ENCODE peak calls at places on chromosomes 4 and X, in six cellular contexts. H, W, O, G, C and X are unnamed samples.

GRCh38 chr4:14446904-14447303 is 555.4 kb upstream of the CPEB2 start:
- ATAC-seq in H (no peak), W (no peak), O (no peak), G (no peak), C (no peak), X (no peak)

GRCh38 chr4:32472918-32473317 is 1752.7 kb downstream of the PCDH7 start:
- ATAC-seq in H (no peak), W (no peak), O (peak), G (no peak), C (no peak), X (no peak)

GRCh38 chr4:4666693-4667642 is 125.1 kb upstream of the STX18 start:
- ATAC-seq in H (no peak), W (no peak), O (no peak), G (peak), C (no peak), X (no peak)

GRCh38 chr4:108425988-108426387 is 194.4 kb upstream of the RPL34 start:
- ATAC-seq in H (no peak), W (no peak), O (no peak), G (no peak), C (no peak), X (no peak)

GRCh38 chrX:9576059-9576458 is 111.2 kb downstream of the TBL1X start:
- ATAC-seq in H (no peak), W (no peak), O (no peak), G (no peak), C (no peak), X (no peak)

GRCh38 chrX:140432328-140433025 is 72.4 kb downstream of the SOX3 start:
- ATAC-seq in H (peak), W (no peak), O (no peak), G (no peak), C (no peak), X (peak)

GRCh38 chrX:39808471-39808917 is 289.3 kb downstream of the BCOR start:
- ATAC-seq in H (peak), W (no peak), O (no peak), G (no peak), C (no peak), X (peak)

GRCh38 chr4:108484187-108484586 is 136.2 kb upstream of the RPL34 start:
- ATAC-seq in H (no peak), W (no peak), O (no peak), G (no peak), C (no peak), X (no peak)

GRCh38 chr4:36341936-36342335 is 60.5 kb downstream of the DTHD1 start:
- ATAC-seq in H (no peak), W (no peak), O (no peak), G (no peak), C (no peak), X (no peak)

GRCh38 chr4:169810325-169811323 is 52.9 kb upstream of the HPF1 start:
- ATAC-seq in H (no peak), W (peak), O (peak), G (peak), C (peak), X (no peak)

GRCh38 chr4:154732669-154733068 is 11.1 kb upstream of the LRAT start:
- ATAC-seq in H (no peak), W (no peak), O (no peak), G (no peak), C (no peak), X (no peak)

GRCh38 chr4:27048350-27049100 is 187.9 kb downstream of the STIM2 start:
- ATAC-seq in H (no peak), W (peak), O (peak), G (peak), C (peak), X (no peak)

GRCh38 chr4:142959156-142959555 is 113.1 kb upstream of the INPP4B start:
- ATAC-seq in H (no peak), W (no peak), O (no peak), G (no peak), C (no peak), X (no peak)

GRCh38 chr4:88859191-88859812 is 161.7 kb upstream of the NAP1L5 start:
- ATAC-seq in H (no peak), W (peak), O (no peak), G (no peak), C (peak), X (no peak)

GRCh38 chr4:127686656-127687055 is 43.5 kb upstream of the SLC25A31 start:
- ATAC-seq in H (no peak), W (no peak), O (peak), G (no peak), C (no peak), X (no peak)

GRCh38 chr4:24372341-24372740 is 212.0 kb downstream of the DHX15 start:
- ATAC-seq in H (no peak), W (no peak), O (no peak), G (no peak), C (no peak), X (no peak)

GRCh38 chrX:148281920-148282319 is 218.5 kb upstream of the AFF2 start:
- ATAC-seq in H (no peak), W (no peak), O (no peak), G (no peak), C (no peak), X (no peak)

GRCh38 chr4:168077726-168078239 is 14.6 kb upstream of the ANXA10 start:
- ATAC-seq in H (no peak), W (no peak), O (peak), G (no peak), C (no peak), X (no peak)

GRCh38 chrX:46630141-46630540 is 56.6 kb downstream of the CHST7 start:
- ATAC-seq in H (no peak), W (no peak), O (no peak), G (no peak), C (no peak), X (no peak)

GRCh38 chr4:96312049-96312685 is 472.3 kb downstream of the PDHA2 start:
- ATAC-seq in H (no peak), W (no peak), O (no peak), G (no peak), C (no peak), X (no peak)

GRCh38 chr4:53659112-53659511 is 67.8 kb upstream of the LNX1 start:
- ATAC-seq in H (no peak), W (no peak), O (no peak), G (no peak), C (no peak), X (no peak)

GRCh38 chr4:108644237-108644636 is 6.2 kb upstream of the OSTC start:
- ATAC-seq in H (no peak), W (no peak), O (no peak), G (no peak), C (no peak), X (no peak)

GRCh38 chrX:13396887-13397286 is 77.0 kb upstream of the ATXN3L start:
- ATAC-seq in H (no peak), W (no peak), O (no peak), G (no peak), C (no peak), X (no peak)

GRCh38 chr4:138857399-138857798 is 158.2 kb upstream of the NOCT start:
- ATAC-seq in H (no peak), W (no peak), O (no peak), G (no peak), C (no peak), X (no peak)

GRCh38 chr4:152161676-152162330 is 374.1 kb downstream of the FBXW7 start:
- ATAC-seq in H (no peak), W (no peak), O (no peak), G (no peak), C (no peak), X (no peak)
- H3K27ac ChIP-seq in H (no peak), W (no peak), O (no peak), G (no peak), C (no peak), X (no peak)

DNA sequence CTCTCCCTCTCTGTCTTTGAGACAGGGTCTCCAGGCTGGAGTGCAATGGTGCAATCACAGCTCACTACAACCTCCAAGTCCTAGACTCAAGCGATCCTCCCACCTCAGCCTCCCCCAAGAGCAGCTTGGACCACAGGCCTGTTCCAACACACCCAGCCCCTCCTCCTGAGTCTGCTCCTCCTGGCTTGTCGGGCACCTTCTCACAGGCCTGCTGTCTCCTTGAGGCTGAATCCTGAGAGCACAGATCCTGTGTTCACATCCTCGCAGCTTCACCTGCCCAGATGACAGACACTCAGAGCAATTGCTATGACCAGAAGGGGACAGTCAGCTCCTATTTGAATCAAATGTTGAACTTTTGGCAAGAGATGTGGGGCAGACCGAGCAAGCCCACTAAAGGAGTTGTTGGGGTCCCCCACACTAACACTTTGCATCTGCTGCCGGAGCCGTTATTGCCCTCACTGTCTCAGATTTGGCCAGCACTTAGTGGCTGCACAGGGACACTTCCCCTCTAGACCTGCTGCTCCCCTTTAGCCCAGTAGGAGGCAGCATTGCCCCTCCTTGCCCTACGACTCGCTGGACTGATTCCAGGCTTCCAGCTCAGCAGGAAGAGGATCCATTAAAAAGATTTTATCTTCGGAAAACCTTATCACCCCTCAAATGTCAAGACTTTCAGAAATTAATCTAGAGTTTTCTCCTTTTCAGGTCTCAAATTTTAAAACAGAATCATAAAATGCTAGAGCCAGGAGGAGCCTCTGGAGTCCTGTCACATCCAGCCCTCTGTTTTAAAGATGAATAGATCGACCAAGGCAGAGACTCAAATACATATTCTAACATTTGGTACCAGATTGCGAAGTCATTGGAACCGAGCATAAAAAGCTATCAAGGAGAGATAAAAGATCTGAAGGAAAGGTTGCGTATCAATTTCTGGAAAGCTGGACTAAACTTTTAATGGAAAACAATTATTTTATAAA is 113.7 kb downstream of the USP46 start:
- ATAC-seq in H (peak), W (peak), O (peak), G (peak), C (peak), X (peak)
- TF ChIP-seq POLR2A in H (no peak), W (no peak), O (no peak), G (no peak), C (no peak), X (no peak)

GRCh38 chr4:176569301-176569700 is 223.4 kb downstream of the VEGFC start:
- ATAC-seq in H (no peak), W (no peak), O (no peak), G (no peak), C (no peak), X (no peak)

GRCh38 chr4:176579233-176579632 is 213.5 kb downstream of the VEGFC start:
- ATAC-seq in H (no peak), W (no peak), O (no peak), G (no peak), C (no peak), X (no peak)

DNA sequence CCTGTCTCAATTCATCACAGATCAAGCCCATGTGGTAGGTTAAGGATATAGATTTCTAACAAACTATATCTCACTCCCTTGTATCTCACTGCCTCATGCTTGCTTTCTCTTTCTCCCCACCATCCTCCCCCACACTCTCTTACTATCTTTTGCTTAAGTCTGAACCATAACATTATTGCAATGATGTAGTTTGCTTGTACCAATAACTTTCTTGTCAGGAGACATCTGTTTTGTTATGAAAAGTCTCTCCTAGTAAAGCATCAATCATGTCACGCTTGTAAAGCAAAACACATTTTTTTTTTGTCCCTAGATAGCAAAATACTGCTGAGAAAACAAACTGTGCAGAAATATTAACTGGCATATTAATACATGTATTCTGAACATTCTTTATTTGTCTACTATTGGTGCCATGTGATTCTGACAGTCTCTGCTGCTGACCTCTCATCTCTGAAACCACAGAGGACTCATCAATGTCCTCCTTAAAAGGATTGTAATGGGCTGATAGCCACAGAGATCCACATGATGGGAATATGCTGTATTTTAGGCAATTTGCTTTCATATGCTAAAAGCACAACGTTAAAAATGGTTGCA is 217.5 kb downstream of the VEGFC start:
- ATAC-seq in H (no peak), W (no peak), O (no peak), G (no peak), C (no peak), X (peak)
- TF ChIP-seq POLR2AphosphoS5 in H (no peak), W (no peak), O (no peak), G (no peak), C (no peak), X (no peak)

GRCh38 chr4:3366893-3367775 is 74.3 kb downstream of the RGS12 start:
- ATAC-seq in H (no peak), W (no peak), O (no peak), G (peak), C (no peak), X (no peak)

GRCh38 chr4:3368841-3369760 is 72.7 kb upstream of the HGFAC start:
- ATAC-seq in H (no peak), W (peak), O (no peak), G (no peak), C (no peak), X (no peak)

GRCh38 chr4:3365871-3366842 is 73.3 kb downstream of the RGS12 start:
- ATAC-seq in H (no peak), W (no peak), O (no peak), G (no peak), C (no peak), X (no peak)

GRCh38 chr4:3368334-3368733 is 73.4 kb upstream of the HGFAC start:
- ATAC-seq in H (no peak), W (no peak), O (no peak), G (no peak), C (no peak), X (no peak)

GRCh38 chr4:3367866-3368265 is 73.9 kb upstream of the HGFAC start:
- ATAC-seq in H (no peak), W (no peak), O (no peak), G (no peak), C (no peak), X (no peak)
- H3K27ac ChIP-seq in H (no peak), W (no peak), O (no peak), G (no peak), C (no peak), X (no peak)

GRCh38 chrX:110316351-110317078 is 1.4 kb downstream of the AMMECR1 start:
- ATAC-seq in H (no peak), W (peak), O (no peak), G (peak), C (no peak), X (no peak)

GRCh38 chrX:110317079-110317819 is 636 bp downstream of the AMMECR1 start:
- ATAC-seq in H (peak), W (peak), O (peak), G (peak), C (peak), X (peak)

GRCh38 chrX:110318664-110318968 is 731 bp upstream of the AMMECR1 start:
- ATAC-seq in H (peak), W (peak), O (peak), G (peak), C (peak), X (no peak)

GRCh38 chrX:110317820-110318663 is at the start of gene AMMECR1:
- ATAC-seq in H (peak), W (peak), O (peak), G (peak), C (peak), X (peak)

DNA sequence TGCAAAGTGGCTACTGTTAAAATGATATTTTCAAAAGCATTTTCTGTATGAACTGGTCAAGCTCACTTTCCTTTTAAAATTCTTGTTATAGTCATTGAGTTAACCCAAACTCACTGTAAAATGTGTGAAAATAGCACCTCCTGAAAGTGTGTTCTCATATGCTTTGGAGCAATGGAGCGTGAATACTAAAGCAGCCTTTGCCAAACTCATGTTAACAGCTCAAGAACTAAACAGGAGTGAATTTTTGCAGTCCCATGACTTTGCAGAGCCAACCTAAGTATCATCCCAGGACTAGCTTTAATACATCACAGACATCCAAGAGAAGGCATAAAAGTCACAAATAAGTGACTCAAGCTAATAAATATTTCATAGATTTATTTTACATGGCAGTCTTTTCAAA is 2.3 kb downstream of the AMMECR1 start:
- ATAC-seq in H (no peak), W (peak), O (no peak), G (no peak), C (peak), X (no peak)
- TF ChIP-seq POLR2A in H (no peak), W (no peak), O (no peak), G (no peak), C (no peak), X (no peak)